ENCODE peak calls at places on chromosomes 5 and 9, in ten cellular contexts. One of them, this sample, is unnamed.

GRCh38 chr5:177456591-177456964 is 10.0 kb downstream of the PRR7 start:
- DNase-seq in HCT116: no peak
- DNase-seq in CD4-positive, CD25-positive, alpha-beta regulatory T cell: no peak
- DNase-seq in adrenal gland: no peak
- DNase-seq in testis: no peak
- DNase-seq in pancreas: no peak
- DNase-seq in GM23248: no peak
- DNase-seq in CD8-positive, alpha-beta T cell: no peak
- DNase-seq in thyroid gland: no peak
- DNase-seq in right cardiac atrium: peak; percentile 75
- DNase-seq in this sample: no peak

GRCh38 chr5:172871982-172872381 is 37.9 kb downstream of the ERGIC1 start:
- DNase-seq in HCT116: no peak
- DNase-seq in CD4-positive, CD25-positive, alpha-beta regulatory T cell: no peak
- DNase-seq in adrenal gland: peak; percentile 83
- DNase-seq in testis: peak; percentile 40
- DNase-seq in pancreas: no peak
- DNase-seq in GM23248: peak; percentile 72
- DNase-seq in CD8-positive, alpha-beta T cell: no peak
- DNase-seq in thyroid gland: no peak
- DNase-seq in right cardiac atrium: no peak
- DNase-seq in this sample: no peak

GRCh38 chr9:70677336-70677735 is 262.9 kb upstream of the KLF9 start:
- DNase-seq in HCT116: no peak
- DNase-seq in CD4-positive, CD25-positive, alpha-beta regulatory T cell: no peak
- DNase-seq in adrenal gland: peak; percentile 37
- DNase-seq in testis: peak; percentile 19
- DNase-seq in pancreas: no peak
- DNase-seq in GM23248: no peak
- DNase-seq in CD8-positive, alpha-beta T cell: no peak
- DNase-seq in thyroid gland: no peak
- DNase-seq in right cardiac atrium: no peak
- DNase-seq in this sample: no peak

GRCh38 chr5:97839338-97840081 is 656.5 kb upstream of the RIOK2 start:
- DNase-seq in HCT116: no peak
- DNase-seq in CD4-positive, CD25-positive, alpha-beta regulatory T cell: no peak
- DNase-seq in adrenal gland: no peak
- DNase-seq in testis: no peak
- DNase-seq in pancreas: no peak
- DNase-seq in GM23248: peak; percentile 7
- DNase-seq in CD8-positive, alpha-beta T cell: no peak
- DNase-seq in thyroid gland: no peak
- DNase-seq in right cardiac atrium: no peak
- DNase-seq in this sample: no peak

GRCh38 chr9:21883642-21884041 is 81.2 kb downstream of the MTAP start:
- DNase-seq in HCT116: peak; percentile 19
- DNase-seq in CD4-positive, CD25-positive, alpha-beta regulatory T cell: no peak
- DNase-seq in adrenal gland: no peak
- DNase-seq in testis: no peak
- DNase-seq in pancreas: no peak
- DNase-seq in GM23248: no peak
- DNase-seq in CD8-positive, alpha-beta T cell: peak; percentile 15
- DNase-seq in thyroid gland: no peak
- DNase-seq in right cardiac atrium: no peak
- DNase-seq in this sample: no peak

GRCh38 chr5:12704955-12705354 is 800.7 kb upstream of the CTNND2 start:
- DNase-seq in HCT116: no peak
- DNase-seq in CD4-positive, CD25-positive, alpha-beta regulatory T cell: no peak
- DNase-seq in adrenal gland: no peak
- DNase-seq in testis: no peak
- DNase-seq in pancreas: no peak
- DNase-seq in GM23248: peak; percentile 2
- DNase-seq in CD8-positive, alpha-beta T cell: no peak
- DNase-seq in thyroid gland: no peak
- DNase-seq in right cardiac atrium: no peak
- DNase-seq in this sample: no peak

GRCh38 chr9:83714316-83714715 is 6.6 kb upstream of the UBQLN1 start:
- DNase-seq in HCT116: no peak
- DNase-seq in CD4-positive, CD25-positive, alpha-beta regulatory T cell: no peak
- DNase-seq in adrenal gland: no peak
- DNase-seq in testis: no peak
- DNase-seq in pancreas: no peak
- DNase-seq in GM23248: peak; percentile 21
- DNase-seq in CD8-positive, alpha-beta T cell: no peak
- DNase-seq in thyroid gland: no peak
- DNase-seq in right cardiac atrium: no peak
- DNase-seq in this sample: no peak

GRCh38 chr5:138138949-138139775 is at the start of gene NME5:
- DNase-seq in HCT116: peak; percentile 48
- DNase-seq in CD4-positive, CD25-positive, alpha-beta regulatory T cell: no peak
- DNase-seq in adrenal gland: peak; percentile 79
- DNase-seq in testis: peak; percentile 90
- DNase-seq in pancreas: peak; percentile 81
- DNase-seq in GM23248: no peak
- DNase-seq in CD8-positive, alpha-beta T cell: no peak
- DNase-seq in thyroid gland: peak; percentile 82
- DNase-seq in right cardiac atrium: peak; percentile 90
- DNase-seq in this sample: peak; percentile 57

GRCh38 chr5:138725885-138726457 is 27.3 kb upstream of the CTNNA1 start:
- DNase-seq in HCT116: no peak
- DNase-seq in CD4-positive, CD25-positive, alpha-beta regulatory T cell: no peak
- DNase-seq in adrenal gland: no peak
- DNase-seq in testis: peak; percentile 17
- DNase-seq in pancreas: no peak
- DNase-seq in GM23248: peak; percentile 60
- DNase-seq in CD8-positive, alpha-beta T cell: no peak
- DNase-seq in thyroid gland: peak; percentile 12
- DNase-seq in right cardiac atrium: peak; percentile 55
- DNase-seq in this sample: peak; percentile 38

GRCh38 chr9:134291452-134291881 is 34.8 kb upstream of the RXRA start:
- DNase-seq in HCT116: no peak
- DNase-seq in CD4-positive, CD25-positive, alpha-beta regulatory T cell: no peak
- DNase-seq in adrenal gland: no peak
- DNase-seq in testis: no peak
- DNase-seq in pancreas: peak; percentile 39
- DNase-seq in GM23248: no peak
- DNase-seq in CD8-positive, alpha-beta T cell: no peak
- DNase-seq in thyroid gland: no peak
- DNase-seq in right cardiac atrium: peak; percentile 40
- DNase-seq in this sample: no peak

GRCh38 chr5:125409101-125409495 is 662.7 kb upstream of the ZNF608 start:
- DNase-seq in HCT116: no peak
- DNase-seq in CD4-positive, CD25-positive, alpha-beta regulatory T cell: no peak
- DNase-seq in adrenal gland: no peak
- DNase-seq in testis: no peak
- DNase-seq in pancreas: no peak
- DNase-seq in GM23248: peak; percentile 54
- DNase-seq in CD8-positive, alpha-beta T cell: no peak
- DNase-seq in thyroid gland: no peak
- DNase-seq in right cardiac atrium: no peak
- DNase-seq in this sample: no peak

GRCh38 chr9:132090771-132091170 is 11.1 kb upstream of the MED27 start:
- DNase-seq in HCT116: no peak
- DNase-seq in CD4-positive, CD25-positive, alpha-beta regulatory T cell: no peak
- DNase-seq in adrenal gland: no peak
- DNase-seq in testis: no peak
- DNase-seq in pancreas: no peak
- DNase-seq in GM23248: peak; percentile 45
- DNase-seq in CD8-positive, alpha-beta T cell: no peak
- DNase-seq in thyroid gland: no peak
- DNase-seq in right cardiac atrium: no peak
- DNase-seq in this sample: no peak

GRCh38 chr9:127004946-127005769 is 90.6 kb downstream of the RALGPS1 start:
- DNase-seq in HCT116: no peak
- DNase-seq in CD4-positive, CD25-positive, alpha-beta regulatory T cell: peak; percentile 74
- DNase-seq in adrenal gland: peak; percentile 56
- DNase-seq in testis: no peak
- DNase-seq in pancreas: no peak
- DNase-seq in GM23248: peak; percentile 57
- DNase-seq in CD8-positive, alpha-beta T cell: peak; percentile 73
- DNase-seq in thyroid gland: peak; percentile 76
- DNase-seq in right cardiac atrium: no peak
- DNase-seq in this sample: no peak

GRCh38 chr5:2958976-2959375 is 207.5 kb upstream of the IRX2 start:
- DNase-seq in HCT116: no peak
- DNase-seq in CD4-positive, CD25-positive, alpha-beta regulatory T cell: no peak
- DNase-seq in adrenal gland: no peak
- DNase-seq in testis: no peak
- DNase-seq in pancreas: no peak
- DNase-seq in GM23248: no peak
- DNase-seq in CD8-positive, alpha-beta T cell: no peak
- DNase-seq in thyroid gland: no peak
- DNase-seq in right cardiac atrium: no peak
- DNase-seq in this sample: no peak

DNA sequence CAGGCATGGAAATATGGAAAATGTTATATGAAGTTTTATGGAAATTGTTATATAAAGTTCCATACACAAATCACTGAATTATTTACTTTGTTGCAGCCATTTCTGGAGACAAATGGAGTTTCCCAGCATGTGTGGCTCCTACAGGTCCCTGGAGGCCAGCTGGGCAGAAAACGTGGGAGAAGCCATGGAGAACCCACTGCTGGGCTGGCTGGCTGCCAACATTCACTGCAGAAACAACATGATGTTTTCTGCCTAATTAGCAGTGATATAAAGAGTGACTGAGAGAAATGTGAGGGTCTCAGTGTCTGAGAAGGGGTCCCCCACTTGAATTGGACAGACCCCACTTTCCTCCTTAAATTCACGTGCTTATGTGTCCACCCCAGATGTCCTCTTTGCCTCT is 208.8 kb upstream of the IRX2 start:
- DNase-seq in HCT116: no peak
- DNase-seq in CD4-positive, CD25-positive, alpha-beta regulatory T cell: no peak
- DNase-seq in adrenal gland: no peak
- DNase-seq in testis: no peak
- DNase-seq in pancreas: no peak
- DNase-seq in GM23248: no peak
- DNase-seq in CD8-positive, alpha-beta T cell: no peak
- DNase-seq in thyroid gland: no peak
- DNase-seq in right cardiac atrium: no peak
- DNase-seq in this sample: no peak
- H3K9me3 ChIP-seq in HCT116: peaks cover 36% of the 10 kb centered on the region
- H3K9me3 ChIP-seq in CD4-positive, CD25-positive, alpha-beta regulatory T cell: peaks cover 7% of the 10 kb centered on the region
- H3K9me3 ChIP-seq in adrenal gland: no peaks in the 10 kb centered on the region
- H3K9me3 ChIP-seq in testis: no peaks in the 10 kb centered on the region
- H3K9me3 ChIP-seq in pancreas: no peaks in the 10 kb centered on the region
- H3K9me3 ChIP-seq in GM23248: no peaks in the 10 kb centered on the region
- H3K9me3 ChIP-seq in CD8-positive, alpha-beta T cell: no peaks in the 10 kb centered on the region
- H3K9me3 ChIP-seq in thyroid gland: no peaks in the 10 kb centered on the region
- H3K9me3 ChIP-seq in right cardiac atrium: peaks cover 8% of the 10 kb centered on the region
- H3K9me3 ChIP-seq in this sample: peaks cover 43% of the 10 kb centered on the region

GRCh38 chr9:15289590-15289989 is 17.4 kb downstream of the TTC39B start:
- DNase-seq in HCT116: no peak
- DNase-seq in CD4-positive, CD25-positive, alpha-beta regulatory T cell: no peak
- DNase-seq in adrenal gland: no peak
- DNase-seq in testis: no peak
- DNase-seq in pancreas: no peak
- DNase-seq in GM23248: no peak
- DNase-seq in CD8-positive, alpha-beta T cell: no peak
- DNase-seq in thyroid gland: no peak
- DNase-seq in right cardiac atrium: no peak
- DNase-seq in this sample: no peak
- H3K9me3 ChIP-seq in HCT116: no peaks in the 10 kb centered on the region
- H3K9me3 ChIP-seq in CD4-positive, CD25-positive, alpha-beta regulatory T cell: no peaks in the 10 kb centered on the region
- H3K9me3 ChIP-seq in adrenal gland: no peaks in the 10 kb centered on the region
- H3K9me3 ChIP-seq in testis: no peaks in the 10 kb centered on the region
- H3K9me3 ChIP-seq in pancreas: no peaks in the 10 kb centered on the region
- H3K9me3 ChIP-seq in GM23248: no peaks in the 10 kb centered on the region
- H3K9me3 ChIP-seq in CD8-positive, alpha-beta T cell: no peaks in the 10 kb centered on the region
- H3K9me3 ChIP-seq in thyroid gland: no peaks in the 10 kb centered on the region
- H3K9me3 ChIP-seq in right cardiac atrium: no peaks in the 10 kb centered on the region
- H3K9me3 ChIP-seq in this sample: no peaks in the 10 kb centered on the region

DNA sequence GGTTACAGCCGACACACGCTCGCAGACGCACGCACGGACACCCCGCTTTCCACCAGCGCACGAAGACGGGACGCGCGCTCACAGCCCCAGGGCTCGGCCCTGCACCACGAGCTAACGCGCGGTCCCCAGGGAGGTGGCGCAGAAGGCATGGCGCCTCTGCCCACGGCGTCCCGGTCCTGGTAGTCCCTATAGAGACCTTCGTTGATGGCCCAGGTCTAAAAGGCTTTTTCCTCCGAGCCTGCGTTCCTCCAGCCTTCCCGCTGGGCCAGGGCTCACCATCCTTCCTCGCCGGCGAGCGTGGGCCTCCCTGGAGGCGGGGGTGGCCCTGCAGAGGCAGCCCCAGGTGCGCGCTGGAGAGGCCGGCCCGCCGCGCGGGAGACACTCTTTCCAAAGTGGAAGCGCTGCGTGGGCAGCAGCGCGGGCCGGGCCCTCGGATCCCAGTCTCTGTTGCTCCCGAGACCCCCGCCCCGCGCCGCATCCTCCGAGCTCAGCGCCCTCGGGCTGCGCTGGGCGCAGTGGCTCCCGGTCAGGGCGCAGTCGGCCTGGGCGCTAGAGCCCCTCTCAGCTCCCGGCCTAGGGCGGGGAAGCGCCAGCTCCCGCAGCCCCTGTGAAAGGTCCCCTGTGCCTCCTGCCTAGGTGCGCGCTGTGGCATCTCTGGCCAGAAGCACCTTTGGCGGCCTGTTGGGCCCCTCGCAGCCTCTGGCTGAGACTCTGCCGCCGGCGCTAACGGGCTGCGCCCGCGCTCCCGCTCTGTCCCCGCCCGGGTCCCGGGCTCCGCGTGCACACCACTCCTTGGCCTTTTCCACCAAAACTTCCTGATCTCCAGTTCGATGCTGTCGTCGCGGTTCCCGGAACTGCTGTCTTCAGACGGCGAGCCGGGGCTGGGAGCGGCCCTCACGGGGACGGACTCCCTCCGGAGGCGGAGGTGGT is 31.9 kb upstream of the FANCC start:
- DNase-seq in HCT116: no peak
- DNase-seq in CD4-positive, CD25-positive, alpha-beta regulatory T cell: no peak
- DNase-seq in adrenal gland: no peak
- DNase-seq in testis: no peak
- DNase-seq in pancreas: peak; percentile 61
- DNase-seq in GM23248: peak; percentile 16
- DNase-seq in CD8-positive, alpha-beta T cell: no peak
- DNase-seq in thyroid gland: no peak
- DNase-seq in right cardiac atrium: no peak
- DNase-seq in this sample: no peak
- H3K9me3 ChIP-seq in HCT116: no peaks in the 10 kb centered on the region
- H3K9me3 ChIP-seq in CD4-positive, CD25-positive, alpha-beta regulatory T cell: no peaks in the 10 kb centered on the region
- H3K9me3 ChIP-seq in adrenal gland: no peaks in the 10 kb centered on the region
- H3K9me3 ChIP-seq in testis: no peaks in the 10 kb centered on the region
- H3K9me3 ChIP-seq in pancreas: no peaks in the 10 kb centered on the region
- H3K9me3 ChIP-seq in GM23248: no peaks in the 10 kb centered on the region
- H3K9me3 ChIP-seq in CD8-positive, alpha-beta T cell: no peaks in the 10 kb centered on the region
- H3K9me3 ChIP-seq in thyroid gland: no peaks in the 10 kb centered on the region
- H3K9me3 ChIP-seq in right cardiac atrium: no peaks in the 10 kb centered on the region
- H3K9me3 ChIP-seq in this sample: no peaks in the 10 kb centered on the region

DNA sequence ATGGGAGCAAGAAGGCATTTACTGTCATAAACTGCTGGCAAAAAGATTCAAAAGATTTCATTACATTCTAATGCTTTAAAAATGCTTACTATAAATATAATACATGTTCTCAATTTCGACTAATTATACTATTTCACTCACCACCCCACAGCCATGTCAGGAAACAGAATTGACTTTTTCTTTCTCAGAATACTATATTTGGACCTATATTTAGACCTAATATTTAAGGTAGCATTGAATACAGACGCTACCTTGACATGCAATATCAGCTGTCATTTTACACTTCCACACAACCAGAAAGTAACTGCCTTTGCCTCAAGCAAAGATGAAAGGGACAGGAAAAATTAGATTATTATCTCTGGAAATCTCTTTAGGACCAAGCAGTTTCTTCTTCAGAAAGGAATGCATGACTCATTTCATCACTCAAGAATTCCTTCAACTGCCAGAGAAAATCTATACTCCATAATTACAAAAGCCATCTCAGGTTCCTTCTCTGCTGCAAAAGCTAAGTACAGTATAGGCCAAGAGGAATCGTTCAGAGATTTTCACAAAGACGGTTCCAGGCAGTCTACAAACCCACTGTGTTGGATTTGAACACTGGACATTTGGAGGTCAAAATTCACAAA is 11.8 kb upstream of the UBE2QL1 start:
- DNase-seq in HCT116: no peak
- DNase-seq in CD4-positive, CD25-positive, alpha-beta regulatory T cell: no peak
- DNase-seq in adrenal gland: no peak
- DNase-seq in testis: no peak
- DNase-seq in pancreas: no peak
- DNase-seq in GM23248: peak; percentile 31
- DNase-seq in CD8-positive, alpha-beta T cell: no peak
- DNase-seq in thyroid gland: no peak
- DNase-seq in right cardiac atrium: no peak
- DNase-seq in this sample: no peak
- H3K9me3 ChIP-seq in HCT116: no peaks in the 10 kb centered on the region
- H3K9me3 ChIP-seq in CD4-positive, CD25-positive, alpha-beta regulatory T cell: no peaks in the 10 kb centered on the region
- H3K9me3 ChIP-seq in adrenal gland: no peaks in the 10 kb centered on the region
- H3K9me3 ChIP-seq in testis: no peaks in the 10 kb centered on the region
- H3K9me3 ChIP-seq in pancreas: no peaks in the 10 kb centered on the region
- H3K9me3 ChIP-seq in GM23248: no peaks in the 10 kb centered on the region
- H3K9me3 ChIP-seq in CD8-positive, alpha-beta T cell: no peaks in the 10 kb centered on the region
- H3K9me3 ChIP-seq in thyroid gland: no peaks in the 10 kb centered on the region
- H3K9me3 ChIP-seq in right cardiac atrium: peaks cover 11% of the 10 kb centered on the region
- H3K9me3 ChIP-seq in this sample: peaks cover 8% of the 10 kb centered on the region